ENCODE peak calls at places on chromosomes 1 and 21, in seven cellular contexts. One of them, this sample, is unnamed.

GRCh38 chr1:119132179-119132578 is 8.3 kb downstream of the WARS2 start:
- DNase-seq in HCT116: no peak
- DNase-seq in testis: no peak
- DNase-seq in kidney: no peak
- DNase-seq in A549: no peak
- DNase-seq in CD8-positive, alpha-beta T cell: no peak
- DNase-seq in left ventricle myocardium inferior: peak; percentile 22
- DNase-seq in this sample: no peak

GRCh38 chr1:39690943-39691382 is 270 bp downstream of the HPCAL4 start:
- DNase-seq in HCT116: no peak
- DNase-seq in testis: no peak
- DNase-seq in kidney: no peak
- DNase-seq in A549: no peak
- DNase-seq in CD8-positive, alpha-beta T cell: no peak
- DNase-seq in left ventricle myocardium inferior: no peak
- DNase-seq in this sample: no peak

GRCh38 chr1:81449786-81450185 is 350.9 kb upstream of the ADGRL2 start:
- DNase-seq in HCT116: no peak
- DNase-seq in testis: no peak
- DNase-seq in kidney: no peak
- DNase-seq in A549: no peak
- DNase-seq in CD8-positive, alpha-beta T cell: no peak
- DNase-seq in left ventricle myocardium inferior: no peak
- DNase-seq in this sample: no peak

GRCh38 chr1:62241357-62242131 is 46.9 kb downstream of the L1TD1 start:
- DNase-seq in HCT116: no peak
- DNase-seq in testis: no peak
- DNase-seq in kidney: no peak
- DNase-seq in A549: no peak
- DNase-seq in CD8-positive, alpha-beta T cell: no peak
- DNase-seq in left ventricle myocardium inferior: peak; percentile 32
- DNase-seq in this sample: peak; percentile 38

GRCh38 chr1:202684716-202685115 is 25.5 kb downstream of the SYT2 start:
- DNase-seq in HCT116: no peak
- DNase-seq in testis: no peak
- DNase-seq in kidney: no peak
- DNase-seq in A549: no peak
- DNase-seq in CD8-positive, alpha-beta T cell: no peak
- DNase-seq in left ventricle myocardium inferior: no peak
- DNase-seq in this sample: no peak

GRCh38 chr1:155858805-155859233 is 548 bp upstream of the SYT11 start:
- DNase-seq in HCT116: no peak
- DNase-seq in testis: no peak
- DNase-seq in kidney: no peak
- DNase-seq in A549: peak; percentile 67
- DNase-seq in CD8-positive, alpha-beta T cell: peak; percentile 11
- DNase-seq in left ventricle myocardium inferior: peak; percentile 15
- DNase-seq in this sample: peak; percentile 23

GRCh38 chr21:31351438-31351837 is 7.4 kb upstream of the TIAM1 start:
- DNase-seq in HCT116: no peak
- DNase-seq in testis: no peak
- DNase-seq in kidney: no peak
- DNase-seq in A549: peak; percentile 6
- DNase-seq in CD8-positive, alpha-beta T cell: no peak
- DNase-seq in left ventricle myocardium inferior: no peak
- DNase-seq in this sample: no peak

GRCh38 chr1:210527091-210527490 is 198.4 kb downstream of the HHAT start:
- DNase-seq in HCT116: no peak
- DNase-seq in testis: no peak
- DNase-seq in kidney: no peak
- DNase-seq in A549: no peak
- DNase-seq in CD8-positive, alpha-beta T cell: no peak
- DNase-seq in left ventricle myocardium inferior: no peak
- DNase-seq in this sample: no peak

GRCh38 chr1:192639607-192640368 is 3.8 kb downstream of the RGS13 start:
- DNase-seq in HCT116: peak; percentile 7
- DNase-seq in testis: no peak
- DNase-seq in kidney: no peak
- DNase-seq in A549: peak; percentile 16
- DNase-seq in CD8-positive, alpha-beta T cell: no peak
- DNase-seq in left ventricle myocardium inferior: no peak
- DNase-seq in this sample: no peak

GRCh38 chr1:248823517-248824001 is 2.2 kb downstream of the SH3BP5L start:
- DNase-seq in HCT116: no peak
- DNase-seq in testis: no peak
- DNase-seq in kidney: no peak
- DNase-seq in A549: no peak
- DNase-seq in CD8-positive, alpha-beta T cell: no peak
- DNase-seq in left ventricle myocardium inferior: no peak
- DNase-seq in this sample: no peak

GRCh38 chr1:60960846-60961542 is 121.4 kb upstream of the NFIA start:
- DNase-seq in HCT116: no peak
- DNase-seq in testis: no peak
- DNase-seq in kidney: no peak
- DNase-seq in A549: no peak
- DNase-seq in CD8-positive, alpha-beta T cell: no peak
- DNase-seq in left ventricle myocardium inferior: no peak
- DNase-seq in this sample: no peak

GRCh38 chr1:175192630-175193338 is at the start of gene KIAA0040:
- DNase-seq in HCT116: peak; percentile 66
- DNase-seq in testis: peak; percentile 69
- DNase-seq in kidney: peak; percentile 93
- DNase-seq in A549: peak; percentile 63
- DNase-seq in CD8-positive, alpha-beta T cell: peak; percentile 49
- DNase-seq in left ventricle myocardium inferior: peak; percentile 84
- DNase-seq in this sample: peak; percentile 89

GRCh38 chr1:214316597-214316996 is 35.6 kb downstream of the SMYD2 start:
- DNase-seq in HCT116: no peak
- DNase-seq in testis: no peak
- DNase-seq in kidney: no peak
- DNase-seq in A549: no peak
- DNase-seq in CD8-positive, alpha-beta T cell: no peak
- DNase-seq in left ventricle myocardium inferior: peak; percentile 44
- DNase-seq in this sample: no peak

GRCh38 chr1:112146201-112146715 is 156.8 kb upstream of the KCND3 start:
- DNase-seq in HCT116: no peak
- DNase-seq in testis: no peak
- DNase-seq in kidney: no peak
- DNase-seq in A549: no peak
- DNase-seq in CD8-positive, alpha-beta T cell: no peak
- DNase-seq in left ventricle myocardium inferior: no peak
- DNase-seq in this sample: no peak

GRCh38 chr1:168609133-168609715 is 32.8 kb downstream of the XCL1 start:
- DNase-seq in HCT116: no peak
- DNase-seq in testis: peak; percentile 81
- DNase-seq in kidney: peak; percentile 86
- DNase-seq in A549: no peak
- DNase-seq in CD8-positive, alpha-beta T cell: no peak
- DNase-seq in left ventricle myocardium inferior: peak; percentile 34
- DNase-seq in this sample: no peak

GRCh38 chr1:22018583-22019559 is 17.4 kb downstream of the CELA3A start:
- DNase-seq in HCT116: no peak
- DNase-seq in testis: peak; percentile 18
- DNase-seq in kidney: peak; percentile 24
- DNase-seq in A549: no peak
- DNase-seq in CD8-positive, alpha-beta T cell: peak; percentile 68
- DNase-seq in left ventricle myocardium inferior: no peak
- DNase-seq in this sample: no peak

GRCh38 chr1:24437631-24438396 is 22.2 kb downstream of the NIPAL3 start:
- DNase-seq in HCT116: no peak
- DNase-seq in testis: no peak
- DNase-seq in kidney: no peak
- DNase-seq in A549: no peak
- DNase-seq in CD8-positive, alpha-beta T cell: no peak
- DNase-seq in left ventricle myocardium inferior: peak; percentile 30
- DNase-seq in this sample: no peak

GRCh38 chr1:37914719-37915483 is 32.0 kb downstream of the INPP5B start:
- DNase-seq in HCT116: no peak
- DNase-seq in testis: no peak
- DNase-seq in kidney: no peak
- DNase-seq in A549: no peak
- DNase-seq in CD8-positive, alpha-beta T cell: no peak
- DNase-seq in left ventricle myocardium inferior: no peak
- DNase-seq in this sample: no peak
- H3K9me3 ChIP-seq in HCT116: no peaks in the 10 kb centered on the region
- H3K9me3 ChIP-seq in testis: no peaks in the 10 kb centered on the region
- H3K9me3 ChIP-seq in kidney: no peaks in the 10 kb centered on the region
- H3K9me3 ChIP-seq in A549: no peaks in the 10 kb centered on the region
- H3K9me3 ChIP-seq in CD8-positive, alpha-beta T cell: peaks cover 5% of the 10 kb centered on the region
- H3K9me3 ChIP-seq in left ventricle myocardium inferior: no peaks in the 10 kb centered on the region
- H3K9me3 ChIP-seq in this sample: peaks cover 11% of the 10 kb centered on the region

GRCh38 chr1:234932106-234932505 is 196.5 kb downstream of the TOMM20 start:
- DNase-seq in HCT116: no peak
- DNase-seq in testis: no peak
- DNase-seq in kidney: no peak
- DNase-seq in A549: no peak
- DNase-seq in CD8-positive, alpha-beta T cell: no peak
- DNase-seq in left ventricle myocardium inferior: no peak
- DNase-seq in this sample: no peak
- H3K4me1 ChIP-seq in HCT116: no peaks in the 10 kb centered on the region
- H3K4me1 ChIP-seq in testis: no peaks in the 10 kb centered on the region
- H3K4me1 ChIP-seq in kidney: peaks cover 3% of the 10 kb centered on the region
- H3K4me1 ChIP-seq in A549: peaks cover 25% of the 10 kb centered on the region
- H3K4me1 ChIP-seq in CD8-positive, alpha-beta T cell: peaks cover 26% of the 10 kb centered on the region
- H3K4me1 ChIP-seq in left ventricle myocardium inferior: peaks cover 20% of the 10 kb centered on the region
- H3K4me1 ChIP-seq in this sample: no peaks in the 10 kb centered on the region

GRCh38 chr1:196143602-196144342 is 464.5 kb downstream of the KCNT2 start:
- DNase-seq in HCT116: peak; percentile 24
- DNase-seq in testis: no peak
- DNase-seq in kidney: no peak
- DNase-seq in A549: no peak
- DNase-seq in CD8-positive, alpha-beta T cell: no peak
- DNase-seq in left ventricle myocardium inferior: no peak
- DNase-seq in this sample: no peak
- TF ChIP-seq CTCF in HCT116: peak; percentile 40
- TF ChIP-seq CTCF in testis: no peak
- TF ChIP-seq CTCF in kidney: no peak
- TF ChIP-seq CTCF in A549: no peak
- TF ChIP-seq CTCF in CD8-positive, alpha-beta T cell: no peak
- TF ChIP-seq CTCF in left ventricle myocardium inferior: no peak
- TF ChIP-seq CTCF in this sample: no peak

GRCh38 chr1:212920895-212921294 is 29.4 kb upstream of the VASH2 start:
- DNase-seq in HCT116: no peak
- DNase-seq in testis: no peak
- DNase-seq in kidney: no peak
- DNase-seq in A549: no peak
- DNase-seq in CD8-positive, alpha-beta T cell: no peak
- DNase-seq in left ventricle myocardium inferior: no peak
- DNase-seq in this sample: no peak
- H3K9me3 ChIP-seq in HCT116: no peaks in the 10 kb centered on the region
- H3K9me3 ChIP-seq in testis: no peaks in the 10 kb centered on the region
- H3K9me3 ChIP-seq in kidney: no peaks in the 10 kb centered on the region
- H3K9me3 ChIP-seq in A549: peaks cover 13% of the 10 kb centered on the region
- H3K9me3 ChIP-seq in CD8-positive, alpha-beta T cell: no peaks in the 10 kb centered on the region
- H3K9me3 ChIP-seq in left ventricle myocardium inferior: no peaks in the 10 kb centered on the region
- H3K9me3 ChIP-seq in this sample: no peaks in the 10 kb centered on the region

DNA sequence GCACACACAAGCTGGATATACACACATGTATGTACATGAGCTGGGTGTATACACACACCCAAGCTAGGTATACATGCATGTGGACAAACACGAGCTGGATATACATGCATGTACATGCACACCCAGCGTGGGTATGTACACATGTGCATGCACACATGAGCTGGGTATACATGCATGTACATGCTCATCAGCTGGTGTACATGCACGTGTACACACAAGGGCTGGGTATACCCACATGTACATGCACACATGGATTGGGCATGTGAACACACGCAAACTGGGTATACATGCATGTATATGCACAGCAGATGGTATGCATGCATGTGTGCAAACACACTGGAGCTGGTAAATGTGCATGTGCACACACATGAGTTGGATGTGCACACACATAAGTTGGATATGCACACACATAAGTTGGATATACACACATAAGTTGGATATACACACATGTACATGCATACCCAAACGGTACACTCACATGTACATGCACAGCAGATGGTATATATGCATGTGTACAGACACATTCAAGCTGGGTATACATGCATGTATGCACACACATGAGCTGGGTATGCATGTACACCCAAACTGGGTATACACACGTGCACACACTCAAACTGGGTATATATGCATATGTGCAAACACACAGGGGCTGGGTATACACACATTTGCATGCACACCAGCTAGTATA is 7.5 kb upstream of the GNB1 start:
- DNase-seq in HCT116: no peak
- DNase-seq in testis: no peak
- DNase-seq in kidney: no peak
- DNase-seq in A549: no peak
- DNase-seq in CD8-positive, alpha-beta T cell: no peak
- DNase-seq in left ventricle myocardium inferior: no peak
- DNase-seq in this sample: no peak
- H3K4me1 ChIP-seq in HCT116: peaks cover 23% of the 10 kb centered on the region
- H3K4me1 ChIP-seq in testis: peaks cover 11% of the 10 kb centered on the region
- H3K4me1 ChIP-seq in kidney: peaks cover 10% of the 10 kb centered on the region
- H3K4me1 ChIP-seq in A549: peaks cover 21% of the 10 kb centered on the region
- H3K4me1 ChIP-seq in CD8-positive, alpha-beta T cell: peaks cover 35% of the 10 kb centered on the region
- H3K4me1 ChIP-seq in left ventricle myocardium inferior: peaks cover 22% of the 10 kb centered on the region
- H3K4me1 ChIP-seq in this sample: peaks cover 29% of the 10 kb centered on the region

DNA sequence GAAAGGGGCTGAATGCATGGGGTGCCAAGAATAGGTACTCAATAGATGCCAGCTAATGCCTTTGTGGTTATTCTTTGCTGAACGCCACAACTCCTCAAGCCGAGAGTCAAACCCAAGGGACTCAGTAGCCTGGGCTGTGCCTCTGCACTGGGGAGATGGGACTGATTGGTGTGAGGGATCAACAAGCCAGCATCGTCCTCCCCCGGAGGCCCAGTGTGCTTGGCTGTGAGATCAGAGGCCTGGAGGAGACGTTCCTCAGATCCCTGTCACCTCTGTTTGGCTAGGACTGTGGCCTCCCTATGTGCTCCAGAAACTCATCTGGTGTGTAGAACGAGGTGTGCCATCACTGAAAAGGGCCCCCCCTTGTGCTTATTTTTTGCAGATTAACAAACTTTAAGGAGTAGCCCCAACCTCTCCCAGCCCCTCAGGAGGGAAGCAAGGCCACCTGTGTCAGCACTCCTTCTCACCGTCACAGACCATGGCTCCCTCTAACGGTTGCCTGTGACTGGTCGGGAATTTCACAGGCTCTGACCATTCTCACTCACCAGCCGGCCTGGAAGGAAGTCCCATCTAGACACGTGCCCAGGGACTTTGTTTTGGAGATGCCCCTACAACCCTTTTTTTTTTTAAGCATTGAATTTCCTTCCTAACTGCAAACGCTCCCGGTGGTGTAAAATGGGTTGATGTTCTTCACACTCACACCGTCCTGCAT is 194.0 kb upstream of the VAMP3 start:
- DNase-seq in HCT116: peak; percentile 16
- DNase-seq in testis: peak; percentile 63
- DNase-seq in kidney: peak; percentile 49
- DNase-seq in A549: peak; percentile 12
- DNase-seq in CD8-positive, alpha-beta T cell: no peak
- DNase-seq in left ventricle myocardium inferior: no peak
- DNase-seq in this sample: peak; percentile 8
- TF ChIP-seq CTCF in HCT116: peak; percentile 43
- TF ChIP-seq CTCF in testis: peak; percentile 26
- TF ChIP-seq CTCF in kidney: peak; percentile 25
- TF ChIP-seq CTCF in A549: no peak
- TF ChIP-seq CTCF in CD8-positive, alpha-beta T cell: no peak
- TF ChIP-seq CTCF in left ventricle myocardium inferior: peak; percentile 56
- TF ChIP-seq CTCF in this sample: no peak